ENCODE peak calls at places on chromosomes 2 and 18, in nine cellular contexts. H is tibial nerve, W is Panc1, K is left ventricle myocardium inferior, T is stomach, V is endodermal cell, A is cardiac muscle cell, B is adrenal gland, S is colonic mucosa. N is an unnamed sample. For H3K4me1, the result is how much of the 10 kb centered on the place peaks cover.

GRCh38 chr2:61970807-61971556 is 65.5 kb downstream of the COMMD1 start:
- DNase-seq in K (no peak), V (peak), S (no peak), W (no peak), H (no peak), A (peak), T (no peak), B (no peak), N (no peak)

GRCh38 chr2:119744335-119744939 is 15.3 kb upstream of the PTPN4 start:
- DNase-seq in B (no peak), T (peak), W (no peak), K (no peak), H (no peak), V (no peak), A (no peak), S (no peak), N (no peak)

GRCh38 chr2:212725180-212725579 is 186.6 kb upstream of the ERBB4 start:
- DNase-seq in K (no peak), H (no peak), B (no peak), W (no peak), V (no peak), A (no peak), S (no peak), T (no peak), N (no peak)

GRCh38 chr2:147345246-147345645 is 499.6 kb upstream of the ACVR2A start:
- DNase-seq in K (no peak), T (no peak), A (no peak), W (no peak), S (peak), H (no peak), V (no peak), B (no peak), N (no peak)

GRCh38 chr2:36562245-36562644 is 35.7 kb downstream of the FEZ2 start:
- DNase-seq in V (no peak), K (no peak), T (no peak), H (no peak), A (no peak), S (no peak), W (no peak), B (no peak), N (no peak)

GRCh38 chr2:56337342-56337741 is 153.6 kb downstream of the CCDC85A start:
- DNase-seq in A (no peak), K (no peak), H (no peak), B (no peak), T (peak), W (no peak), V (no peak), S (no peak), N (no peak)

GRCh38 chr2:14778015-14778414 is 145.5 kb downstream of the LRATD1 start:
- DNase-seq in A (no peak), W (no peak), S (no peak), T (no peak), V (no peak), K (no peak), H (no peak), B (no peak), N (no peak)

GRCh38 chr2:62441421-62441820 is 64.6 kb downstream of the TMEM17 start:
- DNase-seq in K (no peak), A (no peak), H (no peak), B (no peak), T (no peak), W (no peak), S (no peak), V (no peak), N (no peak)

GRCh38 chr18:58911766-58912165 is 47.1 kb downstream of the ZNF532 start:
- DNase-seq in T (no peak), B (peak), W (no peak), S (no peak), A (peak), V (no peak), H (peak), K (peak), N (no peak)

GRCh38 chr2:97675714-97676113 is 6.2 kb downstream of the C2orf92 start:
- DNase-seq in S (no peak), K (no peak), A (no peak), W (no peak), T (no peak), B (no peak), H (no peak), V (no peak), N (no peak)

GRCh38 chr2:23549051-23549450 is 164.1 kb downstream of the KLHL29 start:
- DNase-seq in T (no peak), S (no peak), A (peak), B (no peak), K (no peak), H (no peak), W (no peak), V (no peak), N (no peak)

GRCh38 chr2:219285894-219286425 is 6.8 kb downstream of the DNAJB2 start:
- DNase-seq in K (no peak), H (peak), A (peak), T (no peak), B (peak), W (no peak), V (peak), S (no peak), N (no peak)

GRCh38 chr2:65479528-65479927 is 47.1 kb upstream of the SPRED2 start:
- DNase-seq in S (no peak), B (no peak), W (no peak), A (no peak), H (no peak), T (no peak), K (peak), V (no peak), N (no peak)

GRCh38 chr2:157785200-157785599 is 90.9 kb downstream of the ACVR1 start:
- DNase-seq in W (no peak), S (peak), K (no peak), H (no peak), A (no peak), T (no peak), V (no peak), B (peak), N (no peak)

GRCh38 chr2:109638807-109639206 is 24.6 kb downstream of the SOWAHC start:
- DNase-seq in H (no peak), T (no peak), B (no peak), W (no peak), V (no peak), A (no peak), S (no peak), K (no peak), N (no peak)

GRCh38 chr2:70087703-70088507 is 628 bp downstream of the PCBP1 start:
- DNase-seq in K (peak), S (peak), T (peak), W (no peak), H (no peak), A (peak), B (peak), V (peak), N (peak)

GRCh38 chr2:175884673-175885393 is 117.2 kb downstream of the LNPK start:
- DNase-seq in T (no peak), W (no peak), A (no peak), B (no peak), K (no peak), V (peak), H (no peak), S (no peak), N (no peak)

GRCh38 chr2:62570861-62571698 is 65.1 kb upstream of the TMEM17 start:
- DNase-seq in T (peak), K (peak), B (peak), W (no peak), V (peak), S (peak), A (peak), H (no peak), N (no peak)

GRCh38 chr2:207110310-207110709 is 55.4 kb downstream of the KLF7 start:
- DNase-seq in T (no peak), V (no peak), K (no peak), A (no peak), W (no peak), H (no peak), S (no peak), B (no peak), N (no peak)

GRCh38 chr2:127074358-127074757 is 32.6 kb downstream of the BIN1 start:
- DNase-seq in B (no peak), T (no peak), K (no peak), W (no peak), A (no peak), H (no peak), V (no peak), S (no peak), N (no peak)
- H3K4me1 ChIP-seq in B (under half), T (under half), K (under half), W (under half), A (under half), H (under half), V (under half), S (under half), N (under half)

GRCh38 chr18:4058179-4058578 is 396.9 kb downstream of the DLGAP1 start:
- DNase-seq in V (no peak), A (no peak), W (no peak), S (no peak), B (no peak), K (no peak), H (no peak), T (no peak), N (no peak)
- H3K27ac ChIP-seq in V (no peak), A (no peak), W (no peak), S (no peak), B (no peak), K (no peak), H (no peak), T (no peak), N (no peak)

DNA sequence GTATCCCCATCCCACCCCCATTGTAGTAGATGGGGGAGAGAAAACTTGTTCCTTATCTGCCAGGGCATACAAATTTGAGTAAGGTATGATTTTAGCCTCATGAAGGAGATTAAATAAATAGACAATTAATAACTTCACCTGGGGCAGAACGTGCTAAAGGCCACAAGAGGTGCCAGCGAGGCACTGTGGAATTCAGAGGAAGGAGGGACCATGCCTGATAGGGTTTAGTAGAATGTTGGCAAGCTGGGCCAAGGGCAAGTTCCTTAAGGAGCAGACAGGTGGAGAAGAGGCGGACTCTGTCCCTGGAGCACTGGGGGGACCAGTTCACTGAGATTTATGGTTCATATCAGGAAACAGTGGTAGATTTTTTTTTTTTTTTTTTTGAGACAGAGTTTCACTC is 22.5 kb downstream of the STAMBP start:
- DNase-seq in A (no peak), H (no peak), K (no peak), S (peak), T (peak), W (no peak), B (no peak), V (peak), N (no peak)
- TF ChIP-seq CTCF in A (peak), H (no peak), K (no peak), S (no peak), T (no peak), W (peak), B (no peak), V (peak), N (no peak)

DNA sequence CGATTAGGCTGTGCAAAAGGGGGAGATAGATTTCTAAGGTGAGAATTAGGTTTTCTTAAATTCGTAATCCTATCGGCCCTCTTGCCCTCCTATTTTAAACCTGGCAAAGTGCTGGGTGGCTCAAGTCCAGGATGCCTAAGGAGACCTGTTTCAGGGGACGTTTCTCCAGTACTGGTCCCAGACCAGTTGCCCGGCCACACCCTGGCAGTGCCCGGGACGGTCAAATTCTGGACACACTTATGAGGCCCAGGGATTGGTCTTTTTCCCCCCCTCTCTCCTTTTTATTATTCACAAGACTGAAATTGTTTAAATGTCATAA is 3.2 kb downstream of the GBX2 start:
- DNase-seq in V (no peak), K (no peak), H (no peak), B (no peak), W (no peak), S (no peak), T (no peak), A (no peak), N (no peak)
- H3K4me1 ChIP-seq in V (under half), K (half or more), H (under half), B (under half), W (under half), S (under half), T (under half), A (under half), N (under half)

GRCh38 chr2:19767876-19768275 is 133.9 kb downstream of the TTC32 start:
- DNase-seq in V (no peak), T (no peak), S (no peak), K (no peak), W (no peak), B (no peak), H (no peak), A (no peak), N (no peak)
- H3K27ac ChIP-seq in V (no peak), T (no peak), S (no peak), K (no peak), W (no peak), B (no peak), H (no peak), A (no peak), N (no peak)

DNA sequence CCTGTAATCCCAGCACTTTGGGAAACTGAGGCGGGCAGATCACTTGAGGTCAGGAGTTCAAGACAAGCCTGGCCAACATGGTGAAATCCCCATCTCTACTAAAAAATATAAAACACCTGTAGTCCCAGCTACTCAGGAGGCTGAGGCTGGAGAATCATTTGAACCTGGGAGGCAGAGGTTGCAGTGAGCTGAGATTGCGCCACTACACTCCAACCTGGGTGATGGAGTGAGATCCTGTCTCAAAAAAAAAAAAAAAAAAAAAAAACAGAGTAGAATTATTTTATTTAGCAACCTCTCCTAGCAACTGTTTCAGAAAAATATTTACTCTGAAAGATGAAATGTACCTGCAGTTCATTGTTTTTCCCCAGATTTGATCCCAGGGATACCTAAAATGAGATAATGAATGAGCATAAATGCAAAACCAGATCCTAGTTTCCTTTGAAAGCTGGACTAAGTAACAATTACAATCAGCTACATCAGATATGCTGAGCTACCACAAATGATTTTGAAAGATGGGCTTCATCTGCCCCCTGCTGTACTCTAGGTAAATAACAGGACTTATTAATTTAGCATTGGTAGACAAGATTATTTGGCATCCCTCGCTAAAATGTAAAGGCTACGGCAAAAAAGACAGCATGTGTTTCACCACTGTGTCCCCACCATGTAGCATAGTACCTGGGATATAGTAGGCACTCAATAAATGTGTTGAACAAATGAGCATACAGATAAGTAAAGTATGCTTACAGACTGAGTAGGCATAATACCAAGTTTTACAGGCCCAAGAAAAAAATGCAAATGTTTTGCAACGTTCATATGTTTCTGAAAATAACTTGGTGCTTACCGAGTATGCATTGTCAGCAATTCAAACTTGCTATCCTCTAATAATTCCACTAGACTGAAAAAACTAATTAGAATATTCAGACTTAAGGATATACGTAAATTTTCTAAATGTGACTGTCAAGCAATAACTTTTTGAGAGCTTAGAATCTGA is 102.5 kb downstream of the ATL2 start:
- DNase-seq in T (no peak), K (no peak), V (no peak), A (peak), B (peak), S (no peak), W (peak), H (no peak), N (no peak)
- TF ChIP-seq CTCF in T (peak), K (peak), V (peak), A (peak), B (peak), S (peak), W (peak), H (peak), N (peak)

GRCh38 chr2:161337247-161337646 is 29.0 kb downstream of the PSMD14 start:
- DNase-seq in B (no peak), W (no peak), S (no peak), A (no peak), T (no peak), V (no peak), H (no peak), K (no peak), N (no peak)

GRCh38 chr2:161344737-161345136 is 36.5 kb downstream of the PSMD14 start:
- DNase-seq in V (no peak), S (no peak), K (no peak), T (no peak), H (no peak), W (no peak), B (no peak), A (no peak), N (no peak)

GRCh38 chr2:161343235-161343634 is 35.0 kb downstream of the PSMD14 start:
- DNase-seq in A (no peak), S (no peak), T (no peak), W (no peak), K (no peak), H (no peak), V (no peak), B (no peak), N (no peak)
- H3K4me1 ChIP-seq in A (under half), S (under half), T (under half), W (under half), K (under half), H (under half), V (under half), B (under half), N (under half)

DNA sequence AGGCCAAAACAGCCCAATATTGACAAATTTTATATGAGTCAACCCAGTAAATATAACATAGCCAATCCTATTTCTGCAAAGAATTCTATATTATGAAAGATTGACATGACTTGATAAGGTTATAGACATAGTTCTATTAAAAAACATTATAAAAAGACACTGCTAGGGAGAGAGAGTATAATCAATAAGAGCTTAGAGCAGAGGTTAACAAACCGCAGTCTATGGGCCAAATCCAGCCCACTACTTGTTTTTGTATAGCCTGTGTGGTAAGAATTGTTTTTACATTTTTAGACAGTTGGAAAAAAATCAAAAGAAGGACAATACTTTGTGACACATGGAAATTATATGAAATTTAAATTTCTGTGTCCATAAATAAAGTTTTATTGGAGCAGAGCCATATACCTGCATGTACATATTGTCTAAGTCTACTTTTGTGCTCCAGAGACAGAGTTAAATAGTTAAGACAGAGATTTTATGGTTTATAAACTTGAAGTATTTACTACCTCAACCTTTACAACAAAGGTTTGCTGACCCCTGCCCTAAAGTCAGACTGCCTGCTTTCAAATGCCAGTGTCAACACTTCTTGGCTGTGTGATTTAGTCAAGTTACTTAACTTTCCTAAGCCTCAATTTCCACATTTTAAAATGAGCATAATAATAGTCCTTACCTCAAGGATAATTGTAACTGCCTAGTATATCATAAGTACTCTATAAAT is 44.5 kb upstream of the ITPRID2 start:
- DNase-seq in B (no peak), S (no peak), A (no peak), H (no peak), K (no peak), T (no peak), V (no peak), W (no peak), N (no peak)
- H3K27ac ChIP-seq in B (no peak), S (no peak), A (no peak), H (peak), K (no peak), T (no peak), V (peak), W (peak), N (no peak)

N was measured in CD8-positive, alpha-beta T cell.